ENCODE peak calls at places on chromosomes 3 and 15, in ten cellular contexts. G is body of pancreas, V is WERI-Rb-1, E is IMR-90, N is thyroid gland, Q is neuronal stem cell, P is PC-3, S is HCT116, B is neural progenitor cell, D is sigmoid colon. F is an unnamed sample.

GRCh38 chr15:85414495-85414894 is 34.1 kb downstream of the AKAP13 start:
- DNase-seq in G (no peak), V (no peak), E (peak; percentile 39), N (no peak), Q (no peak), P (peak; percentile 25), S (no peak), B (no peak), D (no peak), F (no peak)

GRCh38 chr3:13575459-13576061 is 26.6 kb downstream of the FBLN2 start:
- DNase-seq in G (no peak), V (no peak), E (no peak), N (no peak), Q (no peak), P (no peak), S (no peak), B (no peak), D (no peak), F (no peak)

GRCh38 chr3:157669403-157669802 is 166.2 kb upstream of the VEPH1 start:
- DNase-seq in G (no peak), V (peak; percentile 48), E (no peak), N (no peak), Q (no peak), P (peak; percentile 53), S (no peak), B (no peak), D (no peak), F (no peak)

GRCh38 chr15:29125382-29126207 is 144.0 kb downstream of the NSMCE3 start:
- DNase-seq in G (no peak), V (no peak), E (no peak), N (no peak), Q (no peak), P (no peak), S (no peak), B (no peak), D (peak; percentile 43), F (no peak)

GRCh38 chr3:65265511-65265910 is 577.7 kb upstream of the ADAMTS9 start:
- DNase-seq in G (no peak), V (no peak), E (no peak), N (no peak), Q (no peak), P (no peak), S (no peak), B (no peak), D (no peak), F (no peak)

GRCh38 chr15:41838400-41838897 is at the start of gene PLA2G4B:
- DNase-seq in G (peak; percentile 60), V (no peak), E (no peak), N (peak; percentile 93), Q (no peak), P (peak; percentile 98), S (no peak), B (no peak), D (no peak), F (no peak)

GRCh38 chr15:95884276-95884675 is 446.2 kb upstream of the NR2F2 start:
- DNase-seq in G (no peak), V (no peak), E (no peak), N (no peak), Q (peak; percentile 23), P (no peak), S (no peak), B (peak; percentile 60), D (no peak), F (peak; percentile 25)

GRCh38 chr3:99269606-99270355 is 368.3 kb upstream of the DCBLD2 start:
- DNase-seq in G (no peak), V (no peak), E (no peak), N (no peak), Q (no peak), P (no peak), S (no peak), B (no peak), D (peak; percentile 71), F (no peak)

GRCh38 chr3:57163751-57164150 is 1.4 kb downstream of the IL17RD start:
- DNase-seq in G (no peak), V (no peak), E (no peak), N (no peak), Q (no peak), P (no peak), S (no peak), B (no peak), D (no peak), F (no peak)

GRCh38 chr3:101950510-101950909 is 101.2 kb downstream of the NFKBIZ start:
- DNase-seq in G (no peak), V (no peak), E (peak; percentile 81), N (peak; percentile 67), Q (no peak), P (peak; percentile 75), S (no peak), B (no peak), D (no peak), F (no peak)

GRCh38 chr15:45918839-45919238 is 284.0 kb downstream of the SQOR start:
- DNase-seq in G (no peak), V (no peak), E (no peak), N (no peak), Q (no peak), P (no peak), S (no peak), B (no peak), D (no peak), F (no peak)

GRCh38 chr3:190096345-190096744 is 24.4 kb downstream of the P3H2 start:
- DNase-seq in G (no peak), V (no peak), E (no peak), N (no peak), Q (no peak), P (no peak), S (no peak), B (no peak), D (no peak), F (no peak)

GRCh38 chr3:79019137-79019923 is 748.5 kb downstream of the ROBO1 start:
- DNase-seq in G (peak; percentile 80), V (peak; percentile 92), E (peak; percentile 93), N (peak; percentile 86), Q (peak; percentile 81), P (peak; percentile 88), S (no peak), B (peak; percentile 90), D (peak; percentile 93), F (peak; percentile 91)

GRCh38 chr3:193872265-193872753 is 263.6 kb upstream of the HES1 start:
- DNase-seq in G (peak; percentile 87), V (no peak), E (peak; percentile 98), N (peak; percentile 31), Q (no peak), P (peak; percentile 99), S (peak; percentile 97), B (no peak), D (no peak), F (no peak)

GRCh38 chr3:166284994-166285393 is 447.8 kb upstream of the BCHE start:
- DNase-seq in G (no peak), V (no peak), E (peak; percentile 61), N (no peak), Q (no peak), P (peak; percentile 69), S (no peak), B (no peak), D (no peak), F (no peak)

DNA sequence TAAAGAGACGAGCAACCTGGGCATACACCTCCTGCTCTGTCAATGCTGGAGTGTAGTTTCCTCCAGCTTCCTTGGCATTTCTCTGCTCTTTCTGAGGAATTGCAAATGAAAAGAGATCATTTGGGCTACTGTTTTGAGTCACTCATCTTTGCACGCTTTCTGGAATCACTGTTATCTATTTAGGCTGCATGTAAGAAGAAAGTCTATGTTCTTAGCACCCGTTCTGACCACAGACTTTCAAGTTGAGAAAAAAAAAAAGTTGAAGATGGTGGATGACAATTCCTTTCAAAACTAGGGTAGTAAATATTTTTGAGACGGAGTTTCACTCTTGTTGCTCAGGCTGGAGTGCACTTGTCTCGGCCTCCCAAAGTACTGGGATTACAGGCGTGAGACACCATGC is 41.3 kb downstream of the SIN3A start:
- DNase-seq in G (no peak), V (no peak), E (no peak), N (no peak), Q (no peak), P (no peak), S (no peak), B (no peak), D (no peak), F (no peak)
- H3K36me3 ChIP-seq in G (peaks cover 48% of the 10 kb centered on the region), V (peaks cover 82% of the 10 kb centered on the region), E (peaks cover 55% of the 10 kb centered on the region), N (peaks cover 59% of the 10 kb centered on the region), Q (peaks cover 37% of the 10 kb centered on the region), P (peaks cover 52% of the 10 kb centered on the region), S (peaks cover 50% of the 10 kb centered on the region), B (peaks cover 31% of the 10 kb centered on the region), D (peaks cover 71% of the 10 kb centered on the region), F (peaks cover 84% of the 10 kb centered on the region)

GRCh38 chr15:93826798-93827197 is 404.6 kb upstream of the MCTP2 start:
- DNase-seq in G (no peak), V (no peak), E (no peak), N (no peak), Q (no peak), P (no peak), S (no peak), B (no peak), D (no peak), F (no peak)

GRCh38 chr15:93825721-93826120 is 405.6 kb upstream of the MCTP2 start:
- DNase-seq in G (no peak), V (no peak), E (no peak), N (no peak), Q (no peak), P (no peak), S (no peak), B (no peak), D (no peak), F (no peak)

GRCh38 chr15:93829115-93829849 is 402.1 kb upstream of the MCTP2 start:
- DNase-seq in G (no peak), V (no peak), E (no peak), N (no peak), Q (no peak), P (peak; percentile 17), S (no peak), B (no peak), D (no peak), F (no peak)

GRCh38 chr15:93823971-93824866 is 407.1 kb upstream of the MCTP2 start:
- DNase-seq in G (no peak), V (no peak), E (no peak), N (no peak), Q (no peak), P (no peak), S (no peak), B (no peak), D (no peak), F (no peak)
- H3K36me3 ChIP-seq in G (no peaks in the 10 kb centered on the region), V (no peaks in the 10 kb centered on the region), E (no peaks in the 10 kb centered on the region), N (no peaks in the 10 kb centered on the region), Q (no peaks in the 10 kb centered on the region), P (no peaks in the 10 kb centered on the region), S (no peaks in the 10 kb centered on the region), B (no peaks in the 10 kb centered on the region), D (no peaks in the 10 kb centered on the region), F (no peaks in the 10 kb centered on the region)

DNA sequence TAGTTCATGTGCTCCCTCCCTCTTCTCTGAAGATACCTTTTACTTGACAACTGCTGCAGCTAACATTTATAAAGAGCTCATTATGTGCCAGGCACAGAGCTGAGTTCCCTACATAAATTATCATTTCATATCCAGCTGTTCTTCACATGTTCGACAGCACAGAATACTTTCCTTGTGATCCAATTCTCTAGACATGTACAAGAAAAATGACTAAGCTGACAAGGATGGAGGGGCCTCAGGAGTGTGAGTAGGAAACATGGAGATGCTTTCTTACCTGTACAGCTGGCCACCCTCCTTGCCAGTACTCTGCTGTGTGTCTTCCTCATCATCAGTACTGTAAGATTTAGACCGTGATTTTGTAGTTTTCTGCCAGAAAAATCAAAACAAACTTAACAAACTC is 206.9 kb upstream of the STRIT1 start:
- DNase-seq in G (no peak), V (no peak), E (no peak), N (no peak), Q (no peak), P (no peak), S (no peak), B (no peak), D (no peak), F (no peak)
- H3K36me3 ChIP-seq in G (peaks cover 2% of the 10 kb centered on the region), V (no peaks in the 10 kb centered on the region), E (no peaks in the 10 kb centered on the region), N (no peaks in the 10 kb centered on the region), Q (peaks cover 11% of the 10 kb centered on the region), P (no peaks in the 10 kb centered on the region), S (no peaks in the 10 kb centered on the region), B (no peaks in the 10 kb centered on the region), D (no peaks in the 10 kb centered on the region), F (peaks cover 17% of the 10 kb centered on the region)

GRCh38 chr15:60369696-60370095 is 28.1 kb downstream of the ANXA2 start:
- DNase-seq in G (no peak), V (peak; percentile 24), E (no peak), N (no peak), Q (no peak), P (no peak), S (no peak), B (no peak), D (no peak), F (no peak)
- H3K36me3 ChIP-seq in G (no peaks in the 10 kb centered on the region), V (no peaks in the 10 kb centered on the region), E (peaks cover 34% of the 10 kb centered on the region), N (no peaks in the 10 kb centered on the region), Q (no peaks in the 10 kb centered on the region), P (peaks cover 52% of the 10 kb centered on the region), S (peaks cover 39% of the 10 kb centered on the region), B (no peaks in the 10 kb centered on the region), D (no peaks in the 10 kb centered on the region), F (peaks cover 61% of the 10 kb centered on the region)